ENCODE peak calls at places on chromosomes 11 and 22, in six cellular contexts. F is epithelial cell of prostate, Q is colonic mucosa, R is spleen, W is SJCRH30, V is substantia nigra. X is an unnamed sample.

GRCh38 chr11:67031791-67032561 is 9.0 kb downstream of the SYT12 start:
- DNase-seq in Q (no peak), R (no peak), V (no peak), F (no peak), W (no peak), X (peak; percentile 68)

GRCh38 chr11:66649903-66650302 is 11.4 kb downstream of the RBM4 start:
- DNase-seq in Q (no peak), W (no peak), R (no peak), V (no peak), F (no peak), X (no peak)

GRCh38 chr11:73976451-73977151 is 6.0 kb downstream of the UCP2 start:
- DNase-seq in Q (no peak), V (no peak), F (no peak), W (no peak), R (peak; percentile 77), X (no peak)

GRCh38 chr11:44421090-44421675 is 111.2 kb upstream of the ALX4 start:
- DNase-seq in F (no peak), W (no peak), Q (no peak), V (no peak), R (no peak), X (no peak)

GRCh38 chr22:38700271-38700788 is 413 bp downstream of the JOSD1 start:
- DNase-seq in V (peak; percentile 80), R (peak; percentile 96), Q (peak; percentile 80), F (no peak), W (peak; percentile 60), X (no peak)

GRCh38 chr11:94834931-94835330 is 66.8 kb downstream of the AMOTL1 start:
- DNase-seq in V (no peak), F (no peak), W (no peak), Q (no peak), R (no peak), X (no peak)

GRCh38 chr11:111189466-111189865 is 56.1 kb upstream of the POU2AF2 start:
- DNase-seq in Q (no peak), F (no peak), R (no peak), V (no peak), W (no peak), X (no peak)

GRCh38 chr22:28601915-28602314 is 77.7 kb downstream of the TTC28 start:
- DNase-seq in F (no peak), V (no peak), Q (no peak), R (no peak), W (no peak), X (no peak)

GRCh38 chr22:42000466-42000865 is 1.9 kb downstream of the WBP2NL start:
- DNase-seq in V (no peak), Q (no peak), W (no peak), R (no peak), F (no peak), X (no peak)

GRCh38 chr11:86553322-86553721 is 119.1 kb downstream of the ME3 start:
- DNase-seq in Q (peak; percentile 65), V (no peak), F (no peak), W (no peak), R (no peak), X (no peak)

GRCh38 chr22:50274311-50274710 is 4.1 kb upstream of the MAPK11 start:
- DNase-seq in W (peak; percentile 50), F (no peak), Q (no peak), R (no peak), V (peak; percentile 53), X (no peak)

GRCh38 chr11:111574373-111575230 is 27.6 kb upstream of the SIK2 start:
- DNase-seq in Q (no peak), R (no peak), V (no peak), F (no peak), W (no peak), X (no peak)

GRCh38 chr11:123145220-123145619 is 49.8 kb downstream of the CLMP start:
- DNase-seq in F (peak; percentile 37), R (no peak), Q (no peak), W (peak; percentile 21), V (no peak), X (peak; percentile 67)

GRCh38 chr11:72969894-72970335 is 155.7 kb downstream of the ATG16L2 start:
- DNase-seq in R (no peak), V (no peak), F (peak; percentile 2), W (no peak), Q (no peak), X (peak; percentile 62)

GRCh38 chr11:93734427-93735222 is 6.7 kb downstream of the TAF1D start:
- DNase-seq in W (no peak), F (no peak), V (no peak), R (no peak), Q (no peak), X (no peak)
- H3K27ac ChIP-seq in W (no peak overlapping the region), F (peak overlapping the region; percentile 95), V (no peak overlapping the region), R (no peak overlapping the region), Q (no peak overlapping the region), X (no peak overlapping the region)

GRCh38 chr22:24583221-24583971 is 9.5 kb downstream of the LRRC75B start:
- DNase-seq in Q (no peak), W (peak; percentile 84), R (peak; percentile 64), V (no peak), F (no peak), X (no peak)

GRCh38 chr22:24585461-24585860 is 7.4 kb downstream of the LRRC75B start:
- DNase-seq in F (no peak), Q (no peak), V (no peak), R (peak; percentile 30), W (no peak), X (no peak)

GRCh38 chr22:24585927-24586546 is 6.8 kb downstream of the LRRC75B start:
- DNase-seq in F (no peak), V (no peak), R (peak; percentile 52), Q (no peak), W (no peak), X (no peak)

GRCh38 chr22:24583972-24584790 is 8.7 kb downstream of the LRRC75B start:
- DNase-seq in V (no peak), F (no peak), W (no peak), R (peak; percentile 34), Q (no peak), X (no peak)

DNA sequence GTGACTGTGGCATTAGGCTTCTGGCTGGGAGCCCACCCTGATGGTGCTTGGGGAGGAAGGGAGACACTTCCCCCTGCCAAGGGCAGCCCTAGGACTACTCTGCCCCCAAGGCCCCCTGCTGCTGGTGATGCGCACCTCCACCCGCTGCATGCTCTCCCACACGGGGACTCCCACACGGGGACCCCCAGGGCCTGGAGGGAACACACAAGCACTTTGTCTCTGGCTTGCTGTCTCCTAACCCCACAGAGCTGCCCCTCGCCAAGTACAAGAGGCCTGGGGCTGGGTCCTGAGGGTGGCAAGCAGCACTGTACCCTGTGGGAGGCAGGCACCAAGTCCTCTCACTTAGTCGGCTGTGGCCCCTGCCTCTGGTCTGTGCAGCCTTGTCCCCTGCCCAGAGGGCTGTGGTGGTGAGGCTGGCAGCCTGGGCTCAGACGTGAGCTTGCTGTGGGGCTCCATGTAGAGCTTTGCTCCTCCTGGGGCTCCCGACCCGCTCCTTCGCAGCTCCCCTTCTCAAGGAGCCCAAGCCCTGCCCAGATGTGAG is 7.9 kb downstream of the LRRC75B start:
- DNase-seq in F (no peak), Q (no peak), W (no peak), R (peak; percentile 70), V (no peak), X (no peak)
- H3K27ac ChIP-seq in F (no peak overlapping the region), Q (no peak overlapping the region), W (no peak overlapping the region), R (no peak overlapping the region), V (no peak overlapping the region), X (no peak overlapping the region)

GRCh38 chr11:61331636-61332035 is 1.3 kb downstream of the DDB1 start:
- DNase-seq in W (no peak), Q (no peak), F (no peak), V (no peak), R (no peak), X (no peak)
- H3K27ac ChIP-seq in W (no peak overlapping the region), Q (no peak overlapping the region), F (no peak overlapping the region), V (no peak overlapping the region), R (peak overlapping the region; percentile 90), X (no peak overlapping the region)

DNA sequence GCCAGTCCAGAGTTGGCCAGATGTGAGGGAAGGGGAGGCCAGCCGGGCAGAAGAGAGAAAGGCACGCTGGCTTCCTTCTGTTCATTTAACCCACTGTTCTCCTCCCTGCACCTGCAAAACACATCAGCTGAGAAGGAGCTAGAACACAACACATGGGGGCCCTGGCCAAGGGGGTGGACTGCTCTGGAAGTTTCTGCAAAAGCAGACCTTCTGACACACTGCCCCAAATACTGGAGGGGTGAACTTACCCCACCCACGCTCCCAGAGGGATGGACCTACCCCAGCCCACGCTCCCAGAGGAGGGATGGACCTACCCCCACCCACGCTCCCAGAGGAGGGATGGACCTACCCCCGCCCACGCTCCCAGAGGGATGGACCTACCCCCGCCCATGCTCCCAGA is 98.0 kb downstream of the SHANK2 start:
- DNase-seq in Q (no peak), F (no peak), W (no peak), V (no peak), R (no peak), X (no peak)
- H3K27ac ChIP-seq in Q (no peak overlapping the region), F (no peak overlapping the region), W (no peak overlapping the region), V (no peak overlapping the region), R (no peak overlapping the region), X (no peak overlapping the region)

DNA sequence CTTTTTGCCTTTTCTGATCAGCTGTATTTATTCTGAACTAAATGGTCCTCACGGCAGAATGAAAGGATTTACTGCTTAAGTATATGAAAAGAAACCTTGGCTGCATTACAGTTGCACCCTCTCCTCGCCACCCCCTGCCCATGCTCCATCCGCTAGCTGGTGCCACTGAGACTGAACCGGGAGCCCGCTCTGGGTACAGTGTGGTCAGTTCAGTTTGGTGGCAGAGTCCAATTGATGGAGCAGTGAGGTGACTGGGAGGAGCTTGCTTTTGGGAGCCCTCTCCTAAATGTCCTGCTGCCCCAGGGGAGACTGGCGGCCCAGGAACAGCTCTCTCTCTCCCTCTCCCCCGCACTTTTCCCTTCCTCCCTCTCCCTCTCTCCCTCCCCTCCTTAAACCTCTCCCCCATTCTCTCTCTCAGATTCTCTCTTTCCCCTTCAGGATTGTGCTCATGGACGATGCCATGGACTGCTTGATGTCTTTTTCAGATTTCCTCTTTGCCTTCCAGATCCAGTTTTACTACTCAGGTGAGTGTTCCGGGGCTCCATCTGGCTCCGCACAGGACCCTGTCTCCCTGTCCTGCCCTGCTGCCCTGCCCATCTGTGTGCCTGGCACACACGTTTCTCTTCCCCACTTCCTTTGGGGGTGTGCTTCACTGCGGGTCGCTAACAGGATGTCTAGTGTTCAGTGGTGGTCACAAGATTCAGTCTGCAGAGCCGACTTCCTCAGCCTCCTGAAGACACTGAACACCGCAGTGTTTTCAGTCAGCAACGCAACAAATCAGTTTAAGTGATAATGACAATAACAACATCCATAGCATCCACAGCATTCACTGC is 21.7 kb downstream of the ARFGAP2 start:
- DNase-seq in F (no peak), V (no peak), Q (no peak), W (no peak), R (peak; percentile 82), X (no peak)
- H3K27ac ChIP-seq in F (no peak overlapping the region), V (no peak overlapping the region), Q (no peak overlapping the region), W (no peak overlapping the region), R (peak overlapping the region; percentile 60), X (no peak overlapping the region)

DNA sequence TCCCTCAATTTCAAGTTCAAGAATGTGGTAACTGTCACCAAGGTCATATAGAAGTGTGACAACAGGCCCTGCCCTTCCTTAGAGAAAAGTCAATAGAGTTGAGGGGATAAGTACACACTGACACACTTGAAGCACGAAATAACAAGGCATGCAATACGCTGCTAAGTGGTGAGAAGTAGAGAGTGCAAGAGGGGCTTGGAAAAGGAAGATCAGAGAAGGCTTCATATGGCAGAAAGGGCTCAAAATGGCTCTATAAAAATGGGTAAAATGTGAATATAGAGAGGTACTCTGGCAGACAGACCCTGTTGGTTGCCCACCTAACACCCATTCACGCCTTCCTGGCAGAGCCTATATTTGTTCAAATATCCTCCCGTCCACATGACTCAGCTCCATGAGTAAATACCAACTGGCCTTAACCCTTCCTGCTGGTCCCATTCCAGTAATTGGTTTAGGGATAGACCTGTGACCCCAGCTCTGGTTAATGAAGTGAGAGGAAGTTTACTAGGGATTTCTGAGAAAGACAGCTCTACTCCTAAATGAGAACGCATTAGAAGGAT is 38.8 kb upstream of the CCDC34 start:
- DNase-seq in F (no peak), V (no peak), Q (peak; percentile 67), R (no peak), W (no peak), X (no peak)
- H3K27ac ChIP-seq in F (peak overlapping the region; percentile 59), V (no peak overlapping the region), Q (peak overlapping the region; percentile 50), R (no peak overlapping the region), W (no peak overlapping the region), X (no peak overlapping the region)

X was measured in foreskin keratinocyte.